ENCODE peak calls at places on chromosomes 4 and X, in five cellular contexts. S is sigmoid colon, T is endothelial cell, U is cardiac muscle cell, H is psoas muscle. V is an unnamed sample.
A peak's percentile ranks its signal among the peaks of the same experiment; 100 is the strongest.

GRCh38 chr4:38310446-38311043 is 350.3 kb downstream of the PTTG2 start:
- DNase-seq in S (no peak), U (no peak), T (no peak), H (no peak), V (no peak)

GRCh38 chrX:68438575-68438974 is 5.3 kb upstream of the OPHN1 start:
- DNase-seq in H (no peak), S (no peak), U (no peak), T (no peak), V (no peak)

GRCh38 chr4:105715692-105716278 is 7.2 kb downstream of the GSTCD start:
- DNase-seq in T (no peak), S (no peak), U (peak; percentile 55), H (no peak), V (no peak)

GRCh38 chr4:140188975-140189374 is 35.0 kb upstream of the MAML3 start:
- DNase-seq in T (no peak), U (peak; percentile 96), H (peak; percentile 53), S (peak; percentile 65), V (no peak)

GRCh38 chrX:65726708-65727107 is 59.3 kb downstream of the MSN start:
- DNase-seq in U (no peak), S (no peak), H (no peak), T (no peak), V (no peak)

GRCh38 chrX:132063862-132064261 is 40.8 kb downstream of the STK26 start:
- DNase-seq in U (no peak), T (no peak), S (no peak), H (no peak), V (no peak)

GRCh38 chr4:76125816-76126215 is 22.4 kb downstream of the NUP54 start:
- DNase-seq in T (no peak), U (peak; percentile 3), S (no peak), H (no peak), V (no peak)

GRCh38 chr4:5866841-5867782 is 25.8 kb downstream of the CRMP1 start:
- DNase-seq in U (no peak), T (no peak), H (no peak), S (no peak), V (no peak)

GRCh38 chr4:168769416-168769815 is 240.6 kb downstream of the CBR4 start:
- DNase-seq in U (peak; percentile 67), H (no peak), S (no peak), T (no peak), V (no peak)

GRCh38 chrX:21225643-21226042 is 148.6 kb upstream of the CNKSR2 start:
- DNase-seq in H (no peak), S (no peak), T (no peak), U (no peak), V (no peak)

GRCh38 chrX:71616672-71617529 is 1.4 kb downstream of the CXCR3 start:
- DNase-seq in H (no peak), S (no peak), T (no peak), U (no peak), V (no peak)

GRCh38 chr4:183205682-183206081 is 106.6 kb downstream of the WWC2 start:
- DNase-seq in U (no peak), T (no peak), H (no peak), S (no peak), V (no peak)

GRCh38 chr4:15577508-15577907 is 77.6 kb downstream of the FBXL5 start:
- DNase-seq in H (no peak), U (no peak), T (no peak), S (no peak), V (no peak)

GRCh38 chr4:147942729-147943128 is 210.8 kb downstream of the ARHGAP10 start:
- DNase-seq in H (no peak), S (no peak), T (no peak), U (no peak), V (no peak)

GRCh38 chrX:23434356-23434884 is 99.8 kb downstream of the PTCHD1 start:
- DNase-seq in T (no peak), S (peak; percentile 91), U (peak; percentile 94), H (peak; percentile 89), V (peak; percentile 32)

GRCh38 chrX:39810901-39811300 is 286.9 kb downstream of the BCOR start:
- DNase-seq in H (no peak), T (no peak), S (no peak), U (no peak), V (no peak)

GRCh38 chr4:149176019-149176418 is 639.6 kb downstream of the IQCM start:
- DNase-seq in T (no peak), U (no peak), S (no peak), H (no peak), V (peak; percentile 41)

GRCh38 chr4:55125087-55125721 is at the start of gene KDR:
- DNase-seq in H (peak; percentile 65), U (peak; percentile 58), S (no peak), T (peak; percentile 93), V (peak; percentile 17)

GRCh38 chr4:101285985-101286384 is 61.3 kb downstream of the PPP3CA start:
- DNase-seq in S (no peak), H (no peak), T (no peak), U (no peak), V (no peak)

GRCh38 chrX:109382332-109382731 is 99.6 kb downstream of the GUCY2F start:
- DNase-seq in T (no peak), S (no peak), H (no peak), U (no peak), V (no peak)

GRCh38 chr4:27000122-27000521 is 139.5 kb downstream of the STIM2 start:
- DNase-seq in S (no peak), H (no peak), U (no peak), T (no peak), V (no peak)

GRCh38 chr4:58749206-58749605 is 1639.0 kb upstream of the IGFBP7 start:
- DNase-seq in T (no peak), U (no peak), H (no peak), S (no peak), V (no peak)

GRCh38 chr4:14883166-14883565 is 119.1 kb upstream of the CPEB2 start:
- DNase-seq in U (no peak), S (no peak), T (no peak), H (no peak), V (no peak)

GRCh38 chr4:73729534-73730165 is 10.7 kb upstream of the CXCL8 start:
- DNase-seq in T (peak; percentile 42), H (peak; percentile 69), U (peak; percentile 94), S (peak; percentile 85), V (peak; percentile 59)

GRCh38 chr4:108355523-108356208 is 186.9 kb upstream of the LEF1 start:
- DNase-seq in T (no peak), S (no peak), U (no peak), H (no peak), V (no peak)

GRCh38 chr4:59612235-59612634 is 1587.9 kb upstream of the ADGRL3 start:
- DNase-seq in H (no peak), U (peak; percentile 64), S (no peak), T (no peak), V (no peak)

GRCh38 chrX:10989386-10989785 is 121.7 kb upstream of the HCCS start:
- DNase-seq in T (no peak), U (peak; percentile 4), H (no peak), S (no peak), V (no peak)

GRCh38 chr4:8701101-8702019 is 108.8 kb downstream of the CPZ start:
- DNase-seq in S (peak; percentile 50), U (no peak), T (no peak), H (no peak), V (no peak)

GRCh38 chr4:40199999-40200880 is 3.4 kb downstream of the RHOH start:
- DNase-seq in H (no peak), U (no peak), T (no peak), S (no peak), V (no peak)

GRCh38 chr4:185201983-185202962 is 1.5 kb downstream of the CFAP97 start:
- DNase-seq in H (no peak), T (peak; percentile 59), U (peak; percentile 68), S (no peak), V (peak; percentile 60)

GRCh38 chr4:14399919-14400706 is 602.2 kb upstream of the CPEB2 start:
- DNase-seq in S (no peak), T (no peak), U (no peak), H (no peak), V (no peak)

DNA sequence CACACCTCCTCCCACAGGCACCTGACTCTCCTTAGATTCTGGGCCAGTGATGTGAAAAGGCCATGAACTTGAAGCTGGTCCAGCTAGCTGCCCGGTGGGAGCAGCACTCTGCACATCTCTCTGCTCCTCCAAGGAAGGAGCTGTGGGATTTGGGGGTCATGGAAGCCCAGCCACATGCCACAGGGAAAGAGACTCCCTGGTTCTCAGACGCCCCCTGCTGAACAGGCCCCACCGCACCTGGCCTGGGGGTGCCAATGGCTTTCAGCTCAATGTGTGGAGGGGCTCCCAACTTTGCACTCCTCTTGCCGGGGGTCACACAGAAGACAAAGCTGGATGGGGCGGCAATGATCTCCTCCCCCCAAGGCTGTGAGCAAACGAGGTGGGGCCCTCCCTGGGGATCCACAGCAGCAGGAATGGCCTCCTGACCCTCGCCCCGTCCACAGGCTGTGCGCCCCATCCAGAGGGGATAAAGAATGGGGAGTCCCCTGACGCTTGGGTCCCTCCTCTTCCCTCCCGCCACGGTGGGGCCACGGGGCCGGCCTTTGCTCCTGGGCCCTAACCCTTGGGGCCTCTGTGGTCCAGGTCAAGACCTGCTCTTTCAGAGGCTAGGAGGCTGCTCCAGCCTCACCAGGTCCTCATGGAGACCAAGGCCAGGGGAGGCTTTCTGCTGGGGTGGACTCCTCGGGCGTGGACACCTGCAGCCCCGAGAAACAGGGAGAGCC is 51.3 kb downstream of the GAK start:
- DNase-seq in U (no peak), T (no peak), H (no peak), S (no peak), V (no peak)
- TF ChIP-seq CTCF in U (no peak), T (no peak), H (no peak), S (no peak), V (no peak)

GRCh38 chrX:50100188-50100587 is 100.6 kb downstream of the AKAP4 start:
- DNase-seq in U (no peak), S (no peak), H (no peak), T (peak; percentile 21), V (peak; percentile 28)
- TF ChIP-seq CTCF in U (peak; percentile 16), S (no peak), H (peak; percentile 19), T (no peak), V (no peak)

GRCh38 chr4:186725422-186726149 is 1.9 kb upstream of the FAT1 start:
- DNase-seq in T (peak; percentile 66), H (peak; percentile 72), U (peak; percentile 91), S (peak; percentile 90), V (peak; percentile 83)

GRCh38 chr4:186724861-186725419 is 1.3 kb upstream of the FAT1 start:
- DNase-seq in U (peak; percentile 46), S (no peak), T (peak; percentile 11), H (no peak), V (no peak)

GRCh38 chr4:186724048-186724860 is 598 bp upstream of the FAT1 start:
- DNase-seq in S (peak; percentile 80), T (peak; percentile 63), U (peak; percentile 81), H (peak; percentile 56), V (no peak)

GRCh38 chr4:186722856-186723206 is 825 bp downstream of the FAT1 start:
- DNase-seq in H (no peak), S (no peak), T (no peak), U (no peak), V (no peak)

GRCh38 chr4:186723207-186724047 is at the start of gene FAT1:
- DNase-seq in S (peak; percentile 85), T (peak; percentile 78), H (peak; percentile 68), U (peak; percentile 91), V (peak; percentile 68)
- TF ChIP-seq CTCF in S (no peak), T (no peak), H (no peak), U (no peak), V (no peak)

DNA sequence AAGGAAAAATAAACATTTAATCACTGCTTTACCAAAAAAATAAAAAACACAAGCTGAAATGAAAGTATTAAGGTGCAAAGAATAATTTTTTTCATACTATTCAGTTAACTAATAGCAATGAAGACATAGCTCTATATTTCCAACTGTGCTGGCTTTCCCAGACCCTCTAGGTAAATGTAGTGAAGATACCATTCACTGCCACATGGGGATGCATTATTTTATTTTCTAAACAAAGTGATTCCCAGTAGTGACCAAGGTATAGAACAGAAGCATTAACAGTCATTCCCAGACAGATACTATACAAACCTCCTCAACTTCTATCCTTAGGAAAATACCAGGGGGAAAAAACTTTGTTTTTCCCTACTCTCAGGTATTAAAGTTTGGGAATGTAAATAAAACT is 39.4 kb downstream of the ANTXR2 start:
- DNase-seq in H (no peak), T (no peak), S (no peak), U (no peak), V (no peak)
- TF ChIP-seq CTCF in H (no peak), T (no peak), S (no peak), U (peak; percentile 4), V (no peak)